ENCODE peak calls at places on chromosomes 1 and 21, in seven cellular contexts. I is tibial artery; Y is heart right ventricle; J is A549; H is CD8-positive, alpha-beta memory T cell; M is kidney; N is neural progenitor cell. G is an unnamed sample.

GRCh38 chr1:62720946-62721554 is 32.9 kb upstream of the DOCK7 start:
- DNase-seq in I (no peak), Y (no peak), J (no peak), H (no peak), M (no peak), N (no peak), G (no peak)

GRCh38 chr1:208525417-208525816 is 281.2 kb upstream of the PLXNA2 start:
- DNase-seq in I (no peak), Y (no peak), J (no peak), H (no peak), M (no peak), N (no peak), G (peak; percentile 8)

GRCh38 chr1:933603-933940 is 9.8 kb downstream of the SAMD11 start:
- DNase-seq in I (no peak), Y (no peak), J (no peak), H (no peak), M (no peak), N (peak; percentile 49), G (no peak)

GRCh38 chr1:1827089-1827433 is 48.8 kb upstream of the NADK start:
- DNase-seq in I (no peak), Y (no peak), J (no peak), H (no peak), M (no peak), N (no peak), G (no peak)

GRCh38 chr1:157485793-157486192 is 66.5 kb downstream of the FCRL5 start:
- DNase-seq in I (no peak), Y (no peak), J (no peak), H (no peak), M (no peak), N (no peak), G (no peak)

GRCh38 chr1:38917772-38918171 is 23.9 kb downstream of the RHBDL2 start:
- DNase-seq in I (no peak), Y (no peak), J (no peak), H (no peak), M (no peak), N (no peak), G (no peak)

GRCh38 chr1:23283660-23284602 is 60.2 kb downstream of the HNRNPR start:
- DNase-seq in I (no peak), Y (no peak), J (no peak), H (no peak), M (no peak), N (no peak), G (peak; percentile 25)

GRCh38 chr1:228087771-228088251 is 5.3 kb downstream of the ARF1 start:
- DNase-seq in I (no peak), Y (no peak), J (no peak), H (no peak), M (peak; percentile 74), N (no peak), G (peak; percentile 77)

GRCh38 chr1:1020000-1020404 is at the start of gene AGRN:
- DNase-seq in I (no peak), Y (peak; percentile 70), J (no peak), H (no peak), M (no peak), N (peak; percentile 85), G (no peak)

GRCh38 chr1:171258429-171258828 is 10.1 kb downstream of the FMO1 start:
- DNase-seq in I (no peak), Y (no peak), J (no peak), H (no peak), M (no peak), N (peak; percentile 17), G (no peak)

GRCh38 chr1:61132176-61133047 is 50.1 kb downstream of the NFIA start:
- DNase-seq in I (no peak), Y (no peak), J (no peak), H (no peak), M (no peak), N (peak; percentile 47), G (peak; percentile 64)

GRCh38 chr21:45226540-45227326 is 61.0 kb downstream of the POFUT2 start:
- DNase-seq in I (no peak), Y (no peak), J (no peak), H (peak; percentile 69), M (no peak), N (no peak), G (peak; percentile 3)

GRCh38 chr1:184387069-184387870 is 441 bp downstream of the C1orf21 start:
- DNase-seq in I (peak; percentile 25), Y (peak; percentile 58), J (no peak), H (peak; percentile 85), M (peak; percentile 87), N (peak; percentile 60), G (peak; percentile 48)

GRCh38 chr1:171919891-171920887 is 78.9 kb downstream of the DNM3 start:
- DNase-seq in I (no peak), Y (no peak), J (no peak), H (no peak), M (no peak), N (no peak), G (no peak)

GRCh38 chr1:24151175-24151533 is 8.2 kb upstream of the IL22RA1 start:
- DNase-seq in I (no peak), Y (no peak), J (no peak), H (no peak), M (no peak), N (peak; percentile 92), G (peak; percentile 88)

GRCh38 chr1:52629021-52629643 is 3.8 kb upstream of the SHISAL2A start:
- DNase-seq in I (no peak), Y (no peak), J (no peak), H (no peak), M (peak; percentile 84), N (peak; percentile 90), G (no peak)

GRCh38 chr1:119286587-119287181 is 81.9 kb upstream of the HAO2 start:
- DNase-seq in I (no peak), Y (no peak), J (peak; percentile 4), H (no peak), M (no peak), N (peak; percentile 75), G (peak; percentile 60)

GRCh38 chr1:111199881-111200801 is at the start of gene DENND2D:
- DNase-seq in I (peak; percentile 82), Y (peak; percentile 25), J (no peak), H (peak; percentile 66), M (no peak), N (no peak), G (no peak)
- H3K4me3 ChIP-seq in I (no peak within 1 kb of the TSS), Y (peak within 1 kb of the TSS; percentile 26), J (no peak within 1 kb of the TSS), H (peak within 1 kb of the TSS; percentile 96), M (peak within 1 kb of the TSS; percentile 0), N (no peak within 1 kb of the TSS), G (no peak within 1 kb of the TSS)

DNA sequence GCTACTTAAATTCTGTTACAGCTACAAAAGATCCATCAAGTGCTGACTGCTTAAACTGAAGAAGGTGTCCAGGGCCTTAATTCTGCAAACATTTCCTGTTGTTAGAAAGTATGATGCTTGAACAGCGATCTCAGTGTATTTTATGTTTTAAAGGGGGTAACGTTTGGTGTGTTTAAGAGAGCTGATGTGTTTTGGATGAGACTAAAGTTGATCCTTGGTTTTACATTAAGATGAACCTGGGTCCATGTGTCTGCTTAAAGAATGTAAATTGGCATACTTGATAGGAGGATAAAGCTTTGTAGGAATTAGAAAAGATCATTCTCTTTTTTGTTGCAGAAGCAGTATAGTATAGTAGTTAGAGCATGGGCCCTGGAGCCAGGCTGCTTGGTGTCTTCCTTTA is 3.6 kb downstream of the IER5 start:
- DNase-seq in I (no peak), Y (no peak), J (no peak), H (no peak), M (no peak), N (no peak), G (no peak)
- H3K4me3 ChIP-seq in I (no peak overlapping the region), Y (peak overlapping the region; percentile 83), J (peak overlapping the region; percentile 91), H (no peak overlapping the region), M (no peak overlapping the region), N (peak overlapping the region; percentile 74), G (peak overlapping the region; percentile 84)

GRCh38 chr1:64516301-64516700 is 46.4 kb downstream of the CACHD1 start:
- DNase-seq in I (no peak), Y (no peak), J (no peak), H (no peak), M (no peak), N (no peak), G (peak; percentile 64)
- H3K4me3 ChIP-seq in I (no peak overlapping the region), Y (no peak overlapping the region), J (no peak overlapping the region), H (no peak overlapping the region), M (no peak overlapping the region), N (no peak overlapping the region), G (no peak overlapping the region)

DNA sequence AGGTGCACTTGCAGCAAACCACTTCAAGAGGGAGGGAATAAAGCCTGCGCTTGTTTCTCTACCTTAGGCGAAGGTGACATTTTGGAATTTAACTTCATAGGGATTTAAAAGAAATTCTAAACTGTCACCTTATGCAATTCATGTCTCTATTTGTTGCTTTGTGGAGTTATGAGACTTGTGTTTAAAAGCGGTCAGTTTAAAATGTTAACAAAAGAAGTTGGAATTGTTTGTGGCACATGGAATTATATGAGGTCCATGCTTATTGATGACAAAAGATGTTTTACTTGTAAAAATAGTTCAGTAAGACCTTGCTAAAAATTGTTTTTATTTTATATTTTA is 15.8 kb downstream of the NR5A2 start:
- DNase-seq in I (no peak), Y (no peak), J (no peak), H (no peak), M (no peak), N (no peak), G (peak; percentile 11)
- H3K4me3 ChIP-seq in I (no peak overlapping the region), Y (peak overlapping the region; percentile 63), J (peak overlapping the region; percentile 68), H (no peak overlapping the region), M (peak overlapping the region; percentile 50), N (peak overlapping the region; percentile 30), G (no peak overlapping the region)

GRCh38 chr1:51343624-51344023 is 13.3 kb upstream of the TTC39A start:
- DNase-seq in I (no peak), Y (no peak), J (no peak), H (no peak), M (no peak), N (no peak), G (no peak)

GRCh38 chr1:51345300-51345687 is 14.9 kb upstream of the TTC39A start:
- DNase-seq in I (no peak), Y (no peak), J (no peak), H (no peak), M (peak; percentile 66), N (no peak), G (no peak)

GRCh38 chr1:51344276-51344601 is 13.9 kb upstream of the TTC39A start:
- DNase-seq in I (no peak), Y (no peak), J (no peak), H (no peak), M (no peak), N (no peak), G (no peak)

GRCh38 chr1:51346086-51346942 is 16.0 kb upstream of the TTC39A start:
- DNase-seq in I (no peak), Y (no peak), J (no peak), H (no peak), M (no peak), N (no peak), G (no peak)

GRCh38 chr1:51344602-51345299 is 14.4 kb upstream of the TTC39A start:
- DNase-seq in I (no peak), Y (peak; percentile 18), J (no peak), H (no peak), M (peak; percentile 87), N (peak; percentile 47), G (no peak)
- H3K4me3 ChIP-seq in I (no peak overlapping the region), Y (peak overlapping the region; percentile 14), J (peak overlapping the region; percentile 37), H (no peak overlapping the region), M (no peak overlapping the region), N (peak overlapping the region; percentile 46), G (peak overlapping the region; percentile 40)

G was measured in bronchial epithelial cell.